ENCODE peak calls at places on chromosomes 5 and 9, in six cellular contexts. G is fibroblast of pulmonary artery; B is progenitor cell of endocrine pancreas; D is naive thymus-derived CD8-positive, alpha-beta T cell; K is prostate gland; H is CD4-positive, alpha-beta T cell. R is an unnamed sample.

GRCh38 chr5:14790220-14790619 is 81.4 kb downstream of the ANKH start:
- DNase-seq in B (no peak), D (no peak), H (no peak), K (no peak), G (peak; percentile 48), R (no peak)

GRCh38 chr9:26264709-26265601 is 586.7 kb upstream of the TUSC1 start:
- DNase-seq in H (no peak), D (no peak), B (no peak), K (no peak), G (peak; percentile 65), R (no peak)

GRCh38 chr5:107917983-107918382 is 247.2 kb upstream of the EFNA5 start:
- DNase-seq in H (no peak), G (no peak), D (no peak), K (no peak), B (no peak), R (no peak)

GRCh38 chr9:6564370-6564769 is 81.2 kb downstream of the GLDC start:
- DNase-seq in G (peak; percentile 66), D (no peak), K (no peak), H (no peak), B (no peak), R (no peak)

GRCh38 chr5:109161914-109162683 is 247.7 kb downstream of the PJA2 start:
- DNase-seq in D (no peak), K (no peak), G (peak; percentile 63), H (no peak), B (no peak), R (no peak)

GRCh38 chr9:129952337-129952736 is 90.7 kb downstream of the FNBP1 start:
- DNase-seq in D (no peak), B (no peak), G (no peak), H (no peak), K (no peak), R (no peak)

GRCh38 chr9:111926421-111926875 is 29.8 kb downstream of the UGCG start:
- DNase-seq in K (no peak), D (peak; percentile 84), B (no peak), G (peak; percentile 88), H (peak; percentile 37), R (no peak)

GRCh38 chr9:89234636-89235035 is 56.0 kb upstream of the SHC3 start:
- DNase-seq in D (peak; percentile 14), G (peak; percentile 14), B (no peak), H (no peak), K (no peak), R (no peak)

GRCh38 chr9:76692448-76693129 is 71.6 kb upstream of the PCA3 start:
- DNase-seq in H (no peak), G (no peak), B (no peak), K (no peak), D (no peak), R (no peak)

GRCh38 chr9:110814159-110814558 is 145.6 kb downstream of the MUSK start:
- DNase-seq in B (no peak), D (no peak), H (no peak), K (no peak), G (no peak), R (no peak)

R was measured in SK-N-DZ.